ENCODE peak calls at places on chromosomes 7 and 10, in six cellular contexts. J is lower lobe of right lung; A is H1; Q is right lobe of liver; Z is CD8-positive, alpha-beta memory T cell; R is dorsolateral prefrontal cortex. M is an unnamed sample.

GRCh38 chr10:4450981-4451501 is 375.0 kb upstream of the AKR1E2 start:
- DNase-seq in J (no peak), A (no peak), Q (no peak), Z (no peak), R (no peak), M (peak; percentile 83)

GRCh38 chr10:42754155-42755027 is 28.2 kb upstream of the BMS1 start:
- DNase-seq in J (peak; percentile 53), A (peak; percentile 75), Q (no peak), Z (peak; percentile 54), R (no peak), M (no peak)

GRCh38 chr7:141701489-141702046 is 398 bp downstream of the DENND11 start:
- DNase-seq in J (peak; percentile 62), A (peak; percentile 75), Q (peak; percentile 61), Z (peak; percentile 88), R (no peak), M (peak; percentile 11)

GRCh38 chr10:103111031-103111917 is 81.8 kb downstream of the NT5C2 start:
- DNase-seq in J (no peak), A (no peak), Q (no peak), Z (no peak), R (no peak), M (peak; percentile 31)

GRCh38 chr7:37984775-37985390 is 64.4 kb downstream of the EPDR1 start:
- DNase-seq in J (no peak), A (no peak), Q (no peak), Z (no peak), R (no peak), M (no peak)

GRCh38 chr10:21363087-21363752 is 162.3 kb downstream of the SKIDA1 start:
- DNase-seq in J (no peak), A (no peak), Q (no peak), Z (no peak), R (no peak), M (no peak)

GRCh38 chr10:130805635-130806030 is 505.9 kb downstream of the TCERG1L start:
- DNase-seq in J (no peak), A (no peak), Q (no peak), Z (no peak), R (no peak), M (no peak)

GRCh38 chr7:92489634-92490033 is 11.9 kb upstream of the ERVW-1 start:
- DNase-seq in J (no peak), A (no peak), Q (no peak), Z (no peak), R (no peak), M (no peak)

GRCh38 chr10:71715026-71715425 is 4.6 kb downstream of the C10orf105 start:
- DNase-seq in J (no peak), A (no peak), Q (no peak), Z (no peak), R (no peak), M (no peak)

GRCh38 chr7:44145969-44146897 is 5.1 kb upstream of the MYL7 start:
- DNase-seq in J (peak; percentile 85), A (peak; percentile 92), Q (no peak), Z (peak; percentile 72), R (peak; percentile 49), M (no peak)

GRCh38 chr7:27112960-27113949 is 10.8 kb upstream of the HOXA2 start:
- DNase-seq in J (peak; percentile 53), A (peak; percentile 78), Q (peak; percentile 63), Z (no peak), R (no peak), M (peak; percentile 92)

GRCh38 chr7:92717982-92718716 is 118.2 kb downstream of the CDK6 start:
- DNase-seq in J (peak; percentile 48), A (no peak), Q (no peak), Z (peak; percentile 62), R (peak; percentile 49), M (peak; percentile 82)

GRCh38 chr7:69635572-69636190 is 37.4 kb downstream of the AUTS2 start:
- DNase-seq in J (no peak), A (no peak), Q (no peak), Z (no peak), R (no peak), M (peak; percentile 47)

GRCh38 chr7:15158141-15158810 is 255.7 kb upstream of the DGKB start:
- DNase-seq in J (no peak), A (no peak), Q (no peak), Z (no peak), R (no peak), M (no peak)

GRCh38 chr7:90312745-90313144 is 8.4 kb downstream of the FAM237B start:
- DNase-seq in J (no peak), A (no peak), Q (no peak), Z (no peak), R (no peak), M (peak; percentile 10)

GRCh38 chr10:24360286-24361127 is 151.6 kb downstream of the KIAA1217 start:
- DNase-seq in J (peak; percentile 65), A (peak; percentile 71), Q (no peak), Z (no peak), R (peak; percentile 67), M (peak; percentile 56)

GRCh38 chr7:107622937-107623336 is 37.7 kb upstream of the SLC26A4 start:
- DNase-seq in J (no peak), A (no peak), Q (no peak), Z (no peak), R (no peak), M (no peak)

GRCh38 chr7:147245274-147245673 is 1128.7 kb downstream of the CNTNAP2 start:
- DNase-seq in J (no peak), A (peak; percentile 66), Q (no peak), Z (no peak), R (no peak), M (no peak)

GRCh38 chr7:45721949-45722598 is 147.9 kb downstream of the ADCY1 start:
- DNase-seq in J (no peak), A (no peak), Q (no peak), Z (no peak), R (no peak), M (no peak)

GRCh38 chr10:17029581-17030271 is 99.9 kb downstream of the CUBN start:
- DNase-seq in J (peak; percentile 77), A (no peak), Q (no peak), Z (peak; percentile 82), R (peak; percentile 65), M (peak; percentile 86)

GRCh38 chr10:88830643-88831277 is 20.9 kb downstream of the ANKRD22 start:
- DNase-seq in J (no peak), A (no peak), Q (no peak), Z (no peak), R (no peak), M (no peak)

GRCh38 chr7:139169816-139170215 is 60.3 kb upstream of the ZC3HAV1 start:
- DNase-seq in J (no peak), A (no peak), Q (no peak), Z (no peak), R (no peak), M (no peak)

GRCh38 chr7:1383398-1384112 is 75.7 kb downstream of the MICALL2 start:
- DNase-seq in J (no peak), A (no peak), Q (no peak), Z (no peak), R (no peak), M (no peak)

GRCh38 chr7:157073949-157074624 is 63.6 kb upstream of the MNX1 start:
- DNase-seq in J (no peak), A (no peak), Q (no peak), Z (no peak), R (no peak), M (no peak)
- H3K27me3 ChIP-seq in J (peaks cover 31% of the 10 kb centered on the region), A (peaks cover 8% of the 10 kb centered on the region), Q (no peaks in the 10 kb centered on the region), Z (no peaks in the 10 kb centered on the region), R (peaks cover 4% of the 10 kb centered on the region), M (peaks cover 2% of the 10 kb centered on the region)

GRCh38 chr7:159141660-159142059 is 3.0 kb downstream of the VIPR2 start:
- DNase-seq in J (no peak), A (no peak), Q (no peak), Z (no peak), R (no peak), M (no peak)
- H3K27me3 ChIP-seq in J (peaks cover 48% of the 10 kb centered on the region), A (peaks cover 33% of the 10 kb centered on the region), Q (no peaks in the 10 kb centered on the region), Z (peaks cover 22% of the 10 kb centered on the region), R (peaks cover 16% of the 10 kb centered on the region), M (peaks cover 25% of the 10 kb centered on the region)

GRCh38 chr10:123142701-123143161 is 5.2 kb upstream of the HMX2 start:
- DNase-seq in J (peak; percentile 39), A (peak; percentile 71), Q (no peak), Z (no peak), R (no peak), M (no peak)

GRCh38 chr10:123144697-123145541 is 3.0 kb upstream of the HMX2 start:
- DNase-seq in J (no peak), A (peak; percentile 74), Q (no peak), Z (no peak), R (no peak), M (no peak)

GRCh38 chr10:123141791-123142700 is 5.9 kb upstream of the HMX2 start:
- DNase-seq in J (no peak), A (no peak), Q (no peak), Z (no peak), R (no peak), M (no peak)

GRCh38 chr10:123143825-123144168 is 4.1 kb upstream of the HMX2 start:
- DNase-seq in J (no peak), A (no peak), Q (no peak), Z (no peak), R (no peak), M (no peak)

DNA sequence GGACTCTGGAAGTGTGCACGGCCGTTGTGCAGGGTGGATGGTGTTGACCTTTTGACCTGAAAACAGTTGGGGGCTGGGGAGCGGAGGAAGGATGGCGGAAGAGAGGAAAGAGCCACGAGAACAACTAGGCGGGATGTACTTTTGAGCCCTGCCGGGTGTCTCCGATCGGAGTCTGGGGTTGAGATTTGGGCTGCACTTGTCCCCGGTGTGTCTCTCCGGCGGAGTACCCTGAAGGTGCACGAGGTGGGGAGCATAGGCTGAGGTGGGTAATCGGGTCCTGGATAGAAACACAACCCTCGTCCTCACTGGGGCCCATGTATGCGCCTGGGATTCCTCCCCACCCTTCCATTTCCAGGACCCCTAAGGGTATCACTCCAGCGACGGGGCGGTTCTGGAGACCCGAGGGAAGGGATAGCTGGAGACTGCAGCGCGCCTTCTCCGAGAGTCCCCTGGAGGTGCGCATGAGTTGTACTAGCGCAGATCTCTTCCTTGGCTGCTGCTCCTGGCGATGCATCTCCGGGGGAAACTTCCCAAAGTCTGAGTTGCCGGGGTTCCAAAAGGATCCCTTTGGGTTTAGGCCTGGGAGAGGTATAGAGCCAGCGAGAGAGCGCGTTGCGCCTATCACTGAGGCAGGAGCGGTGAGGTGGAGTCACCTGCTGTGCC is 4.6 kb upstream of the HMX2 start:
- DNase-seq in J (no peak), A (peak; percentile 71), Q (no peak), Z (no peak), R (no peak), M (no peak)
- H3K27me3 ChIP-seq in J (peaks cover 100% of the 10 kb centered on the region), A (peaks cover 100% of the 10 kb centered on the region), Q (peaks cover 27% of the 10 kb centered on the region), Z (peaks cover 88% of the 10 kb centered on the region), R (peaks cover 96% of the 10 kb centered on the region), M (peaks cover 96% of the 10 kb centered on the region)

DNA sequence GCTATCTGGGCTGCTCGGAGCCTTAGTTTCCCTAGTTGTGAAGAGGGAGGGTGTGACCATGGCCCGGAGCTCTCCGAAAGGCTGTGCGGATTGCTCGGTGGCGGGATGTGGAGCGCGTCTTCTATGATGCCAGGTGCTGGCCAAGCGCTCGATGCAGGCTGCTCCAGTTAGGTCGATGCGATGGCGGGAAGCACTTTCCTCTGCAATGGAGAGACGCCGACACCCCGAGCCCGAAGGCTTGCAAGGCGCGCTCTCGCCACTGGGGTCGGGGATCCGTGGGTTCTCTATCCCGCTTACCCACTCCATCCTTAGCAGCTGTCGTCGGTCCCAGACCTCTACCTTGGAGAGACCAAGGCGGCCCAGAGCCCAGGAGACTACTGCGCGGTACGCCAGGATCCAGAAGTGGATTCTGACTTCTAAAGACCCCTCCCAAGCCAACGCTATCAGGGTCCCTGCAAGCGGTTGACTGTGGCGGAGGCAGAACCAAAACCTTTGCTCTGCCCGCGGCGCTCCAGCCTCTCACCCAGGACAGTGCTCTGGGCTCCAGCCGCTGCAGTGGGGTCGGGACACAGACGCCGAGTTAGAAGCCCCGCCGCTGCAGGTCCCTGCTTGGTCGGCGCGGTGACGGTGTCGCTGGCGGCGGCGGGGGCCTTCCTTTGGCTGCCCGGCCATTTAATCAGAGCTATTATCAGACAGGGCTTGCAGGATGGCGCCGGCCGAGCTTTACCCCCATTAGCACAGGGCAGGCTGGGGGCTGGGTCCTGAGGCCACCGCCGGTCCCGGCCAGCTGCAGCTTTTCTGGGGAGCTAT is 7.8 kb upstream of the TBX20 start:
- DNase-seq in J (no peak), A (peak; percentile 80), Q (peak; percentile 54), Z (no peak), R (no peak), M (no peak)
- H3K27me3 ChIP-seq in J (peaks cover 88% of the 10 kb centered on the region), A (peaks cover 73% of the 10 kb centered on the region), Q (peaks cover 4% of the 10 kb centered on the region), Z (peaks cover 36% of the 10 kb centered on the region), R (peaks cover 58% of the 10 kb centered on the region), M (peaks cover 88% of the 10 kb centered on the region)